ENCODE peak calls at places on chromosomes 11 and 22, in ten cellular contexts. E is stimulated activated naive B cell treated with anti-CD40 and anti-IgM and Interleukin-4, amounts not matched to agents 10 μg/mL and 1 μg/mL and 100 μg/mL, for 72 hours; T is activated CD4-positive, alpha-beta T cell treated with anti-CD3 and anti-CD28 coated beads, Interleukin-2, amount 50 U/mL, for 1 hour; I is CD8-positive, alpha-beta memory T cell; M is sciatic nerve; P is LoVo; H is NCI-H1436; J is T follicular helper cell; X is fibroblast of gingiva; S is SK-N-DZ. Z is an unnamed sample.

GRCh38 chr22:45884201-45885067 is 92.5 kb downstream of the WNT7B start:
- DNase-seq in E (no peak), T (no peak), I (no peak), M (peak), P (no peak), H (no peak), J (no peak), X (no peak), S (no peak), Z (no peak)

GRCh38 chr22:23532756-23533155 is 47.3 kb downstream of the IGLL1 start:
- DNase-seq in E (no peak), T (no peak), I (no peak), M (no peak), P (no peak), H (no peak), J (no peak), X (no peak), S (no peak), Z (no peak)

GRCh38 chr11:2321311-2321683 is 19.5 kb downstream of the TSPAN32 start:
- DNase-seq in E (no peak), T (no peak), I (no peak), M (no peak), P (no peak), H (no peak), J (no peak), X (no peak), S (no peak), Z (no peak)

GRCh38 chr22:18119409-18120110 is 9.0 kb downstream of the TUBA8 start:
- DNase-seq in E (no peak), T (no peak), I (no peak), M (no peak), P (no peak), H (no peak), J (no peak), X (no peak), S (no peak), Z (no peak)

GRCh38 chr22:33328789-33329296 is 270.7 kb upstream of the SYN3 start:
- DNase-seq in E (no peak), T (no peak), I (no peak), M (no peak), P (peak), H (no peak), J (no peak), X (no peak), S (no peak), Z (peak)

GRCh38 chr22:35016909-35017308 is 49.0 kb upstream of the ISX start:
- DNase-seq in E (no peak), T (no peak), I (no peak), M (no peak), P (no peak), H (no peak), J (no peak), X (no peak), S (no peak), Z (no peak)

GRCh38 chr22:48456449-48456848 is 1371.2 kb downstream of the BRD1 start:
- DNase-seq in E (no peak), T (no peak), I (no peak), M (peak), P (no peak), H (no peak), J (no peak), X (no peak), S (no peak), Z (no peak)

GRCh38 chr11:119144825-119145476 is 3.9 kb upstream of the ABCG4 start:
- DNase-seq in E (peak), T (no peak), I (no peak), M (no peak), P (peak), H (no peak), J (no peak), X (peak), S (peak), Z (peak)

GRCh38 chr11:70142171-70142875 is 60.8 kb upstream of the FADD start:
- DNase-seq in E (no peak), T (no peak), I (no peak), M (no peak), P (peak), H (peak), J (no peak), X (no peak), S (no peak), Z (no peak)

GRCh38 chr22:42591987-42592386 is 22.7 kb downstream of the POLDIP3 start:
- DNase-seq in E (no peak), T (no peak), I (no peak), M (no peak), P (no peak), H (no peak), J (no peak), X (no peak), S (no peak), Z (no peak)

GRCh38 chr11:74307409-74307808 is 4.0 kb downstream of the P4HA3 start:
- DNase-seq in E (no peak), T (no peak), I (no peak), M (peak), P (no peak), H (no peak), J (no peak), X (peak), S (no peak), Z (peak)

GRCh38 chr11:115682101-115682500 is 177.9 kb upstream of the CADM1 start:
- DNase-seq in E (no peak), T (no peak), I (no peak), M (no peak), P (no peak), H (no peak), J (no peak), X (no peak), S (no peak), Z (no peak)

GRCh38 chr22:32416556-32417085 is 4.6 kb upstream of the RTCB start:
- DNase-seq in E (no peak), T (no peak), I (no peak), M (no peak), P (no peak), H (no peak), J (no peak), X (no peak), S (no peak), Z (no peak)

GRCh38 chr11:123168955-123169484 is 26.0 kb downstream of the CLMP start:
- DNase-seq in E (no peak), T (no peak), I (no peak), M (no peak), P (no peak), H (no peak), J (no peak), X (no peak), S (no peak), Z (no peak)

GRCh38 chr11:2582436-2582931 is 117.3 kb downstream of the KCNQ1OT1 start:
- DNase-seq in E (no peak), T (no peak), I (no peak), M (peak), P (no peak), H (no peak), J (no peak), X (no peak), S (no peak), Z (no peak)

GRCh38 chr11:103326070-103326794 is 217.0 kb downstream of the DYNC2H1 start:
- DNase-seq in E (peak), T (no peak), I (no peak), M (no peak), P (peak), H (peak), J (no peak), X (peak), S (peak), Z (peak)

GRCh38 chr22:33539902-33540751 is 380.1 kb downstream of the LARGE1 start:
- DNase-seq in E (no peak), T (no peak), I (no peak), M (peak), P (peak), H (no peak), J (no peak), X (no peak), S (no peak), Z (no peak)

GRCh38 chr11:113994077-113994954 is 19.4 kb downstream of the HTR3A start:
- DNase-seq in E (no peak), T (peak), I (peak), M (no peak), P (peak), H (peak), J (peak), X (no peak), S (peak), Z (peak)

GRCh38 chr11:100827934-100828661 is 141.0 kb downstream of the ARHGAP42 start:
- DNase-seq in E (peak), T (no peak), I (no peak), M (no peak), P (peak), H (peak), J (no peak), X (no peak), S (peak), Z (peak)

GRCh38 chr11:105092255-105093239 is 47.0 kb downstream of the CARD18 start:
- DNase-seq in E (no peak), T (no peak), I (no peak), M (no peak), P (no peak), H (no peak), J (no peak), X (no peak), S (no peak), Z (peak)

GRCh38 chr11:113351061-113351460 is 36.5 kb upstream of the ANKK1 start:
- DNase-seq in E (no peak), T (no peak), I (no peak), M (no peak), P (no peak), H (no peak), J (no peak), X (no peak), S (no peak), Z (no peak)

GRCh38 chr11:87597696-87598095 is 560.0 kb downstream of the TMEM135 start:
- DNase-seq in E (no peak), T (no peak), I (no peak), M (no peak), P (no peak), H (peak), J (no peak), X (no peak), S (peak), Z (no peak)

GRCh38 chr11:86704710-86705109 is 32.3 kb upstream of the ME3 start:
- DNase-seq in E (no peak), T (no peak), I (no peak), M (no peak), P (no peak), H (no peak), J (no peak), X (no peak), S (no peak), Z (peak)

GRCh38 chr11:24078056-24078455 is 418.8 kb upstream of the LUZP2 start:
- DNase-seq in E (no peak), T (no peak), I (no peak), M (no peak), P (no peak), H (no peak), J (no peak), X (no peak), S (no peak), Z (no peak)

GRCh38 chr22:36871669-36872081 is 10.9 kb downstream of the NCF4 start:
- DNase-seq in E (no peak), T (no peak), I (no peak), M (no peak), P (no peak), H (no peak), J (no peak), X (no peak), S (no peak), Z (no peak)

GRCh38 chr11:68043349-68044144 is 4.7 kb downstream of the TCIRG1 start:
- DNase-seq in E (no peak), T (no peak), I (no peak), M (no peak), P (no peak), H (peak), J (no peak), X (peak), S (peak), Z (peak)

GRCh38 chr11:82899191-82899820 is 924 bp downstream of the PRCP start:
- DNase-seq in E (peak), T (no peak), I (no peak), M (no peak), P (no peak), H (no peak), J (no peak), X (no peak), S (no peak), Z (peak)

GRCh38 chr11:116606060-116606459 is 166.7 kb downstream of the BUD13 start:
- DNase-seq in E (no peak), T (no peak), I (no peak), M (no peak), P (no peak), H (no peak), J (no peak), X (no peak), S (no peak), Z (no peak)

GRCh38 chr11:80886684-80887083 is 1445.9 kb upstream of the TENM4 start:
- DNase-seq in E (no peak), T (no peak), I (no peak), M (no peak), P (no peak), H (no peak), J (no peak), X (no peak), S (no peak), Z (no peak)

GRCh38 chr22:19138217-19139000 is 6.0 kb downstream of the ESS2 start:
- DNase-seq in E (no peak), T (no peak), I (no peak), M (no peak), P (no peak), H (no peak), J (no peak), X (no peak), S (no peak), Z (no peak)

GRCh38 chr11:15034687-15035267 is 38.6 kb upstream of the CALCB start:
- DNase-seq in E (no peak), T (no peak), I (no peak), M (no peak), P (no peak), H (no peak), J (no peak), X (no peak), S (no peak), Z (no peak)

Z was measured in OCI-M1.